ENCODE peak calls at places on chromosomes 13 and 19, in ten cellular contexts. I, X, D, Z, M, H, J, E, Q and N are unnamed samples.

GRCh38 chr19:48170817-48171347 is 402 bp downstream of the ZSWIM9 start:
- DNase-seq in E (no peak), H (no peak), J (no peak), Z (no peak), M (no peak), D (no peak), I (peak), Q (no peak), X (no peak), N (no peak)

GRCh38 chr13:54433511-54434206 is 1405.0 kb downstream of the OLFM4 start:
- DNase-seq in X (no peak), E (no peak), Z (no peak), J (no peak), H (no peak), Q (no peak), I (no peak), M (no peak), D (no peak), N (no peak)

GRCh38 chr19:56167064-56167578 is 8.7 kb upstream of the GALP start:
- DNase-seq in J (no peak), Q (no peak), I (no peak), X (no peak), Z (peak), D (no peak), E (no peak), H (no peak), M (no peak), N (peak)

GRCh38 chr19:4534836-4535658 is at the start of gene PLIN5:
- DNase-seq in Q (peak), M (peak), Z (peak), X (no peak), J (peak), H (peak), I (peak), D (peak), E (peak), N (peak)

GRCh38 chr19:18332917-18333530 is 7.4 kb upstream of the PGPEP1 start:
- DNase-seq in J (no peak), E (no peak), Q (no peak), I (no peak), Z (no peak), X (no peak), M (no peak), H (no peak), D (no peak), N (no peak)

GRCh38 chr13:44267966-44268365 is 105.7 kb upstream of the SERP2 start:
- DNase-seq in J (no peak), Q (no peak), E (no peak), X (no peak), M (peak), I (no peak), Z (peak), H (no peak), D (no peak), N (no peak)

GRCh38 chr13:53201454-53202225 is 173.0 kb downstream of the OLFM4 start:
- DNase-seq in Q (no peak), H (peak), E (no peak), Z (no peak), X (no peak), D (no peak), I (peak), J (no peak), M (no peak), N (peak)

GRCh38 chr19:45224645-45225044 is 20.6 kb downstream of the EXOC3L2 start:
- DNase-seq in D (no peak), J (no peak), Q (no peak), I (no peak), X (no peak), H (no peak), E (no peak), Z (no peak), M (no peak), N (no peak)

GRCh38 chr13:63944896-63945295 is 2529.2 kb upstream of the PCDH20 start:
- DNase-seq in I (no peak), E (no peak), Z (no peak), D (no peak), X (no peak), H (peak), J (no peak), Q (no peak), M (no peak), N (no peak)

GRCh38 chr19:50830266-50831025 is 2.9 kb downstream of the KLK15 start:
- DNase-seq in E (no peak), X (no peak), J (no peak), H (no peak), M (no peak), Z (no peak), I (no peak), Q (no peak), D (no peak), N (no peak)

GRCh38 chr13:53112522-53112921 is 83.9 kb downstream of the OLFM4 start:
- DNase-seq in D (no peak), I (no peak), M (no peak), Q (no peak), H (no peak), E (no peak), Z (no peak), J (no peak), X (no peak), N (no peak)

GRCh38 chr13:50646070-50646469 is 197.4 kb downstream of the DLEU7 start:
- DNase-seq in Q (no peak), E (no peak), X (no peak), J (no peak), Z (no peak), D (no peak), I (no peak), H (no peak), M (no peak), N (no peak)

GRCh38 chr13:61913183-61913582 is 497.5 kb upstream of the PCDH20 start:
- DNase-seq in E (no peak), Z (peak), Q (no peak), H (no peak), D (no peak), J (no peak), I (no peak), X (no peak), M (peak), N (no peak)

GRCh38 chr13:67650471-67650870 is 420.3 kb upstream of the PCDH9 start:
- DNase-seq in H (no peak), I (no peak), M (no peak), E (no peak), X (peak), D (no peak), Z (no peak), J (no peak), Q (no peak), N (no peak)

GRCh38 chr19:12987781-12988180 is 7.5 kb upstream of the NFIX start:
- DNase-seq in Z (no peak), J (no peak), E (no peak), I (no peak), X (no peak), D (no peak), Q (no peak), M (no peak), H (no peak), N (no peak)

GRCh38 chr19:18507021-18507726 is 14.7 kb downstream of the ELL start:
- DNase-seq in X (no peak), E (no peak), Z (no peak), M (no peak), H (no peak), J (no peak), D (no peak), Q (no peak), I (peak), N (no peak)

GRCh38 chr19:16814526-16815100 is 14.6 kb upstream of the SIN3B start:
- DNase-seq in X (no peak), J (no peak), D (no peak), I (no peak), E (no peak), H (no peak), M (peak), Q (no peak), Z (peak), N (no peak)

GRCh38 chr13:104106705-104107393 is 1040.6 kb upstream of the SLC10A2 start:
- DNase-seq in J (no peak), I (no peak), E (no peak), Z (peak), H (peak), Q (no peak), M (no peak), X (peak), D (no peak), N (peak)

GRCh38 chr13:114228176-114228575 is 6.5 kb upstream of the CDC16 start:
- DNase-seq in D (no peak), Q (no peak), Z (no peak), J (no peak), H (no peak), E (no peak), M (no peak), I (no peak), X (no peak), N (no peak)

GRCh38 chr13:93227906-93228801 is 1.5 kb downstream of the GPC6 start:
- DNase-seq in I (no peak), X (peak), Z (peak), M (peak), Q (no peak), E (no peak), D (no peak), H (peak), J (no peak), N (peak)